ENCODE peak calls at places on chromosomes 7 and 10, in five cellular contexts. T is SK-N-SH, S is hepatocyte, V is DND-41, N is OCI-LY7. L is an unnamed sample.

GRCh38 chr10:92750788-92751533 is 61.2 kb downstream of the HHEX start:
- DNase-seq in N (no peak), T (no peak), S (no peak), V (no peak), L (peak; percentile 47)

GRCh38 chr10:44990302-44990655 is 10.4 kb upstream of the ZNF22 start:
- DNase-seq in V (no peak), S (no peak), N (peak; percentile 19), T (no peak), L (no peak)

GRCh38 chr10:110149259-110149658 is 58.1 kb upstream of the MXI1 start:
- DNase-seq in S (no peak), T (no peak), V (no peak), N (no peak), L (no peak)

GRCh38 chr10:114404171-114405010 is at the start of gene AFAP1L2:
- DNase-seq in V (no peak), S (peak; percentile 69), T (peak; percentile 84), N (no peak), L (no peak)

GRCh38 chr10:3119796-3120459 is 52.6 kb downstream of the PFKP start:
- DNase-seq in N (peak; percentile 10), T (peak; percentile 77), S (no peak), V (peak; percentile 25), L (peak; percentile 19)

GRCh38 chr7:41787951-41788350 is 85.1 kb upstream of the INHBA start:
- DNase-seq in N (no peak), S (no peak), V (no peak), T (no peak), L (no peak)

GRCh38 chr7:76352193-76352592 is 6.6 kb downstream of the YWHAG start:
- DNase-seq in V (no peak), N (no peak), T (no peak), S (no peak), L (no peak)

GRCh38 chr10:1629326-1630036 is 107.8 kb downstream of the ADARB2 start:
- DNase-seq in N (no peak), V (no peak), T (no peak), S (no peak), L (no peak)

GRCh38 chr10:12685261-12685861 is 316.2 kb downstream of the CCDC3 start:
- DNase-seq in N (no peak), T (no peak), V (no peak), S (no peak), L (no peak)

GRCh38 chr10:71833451-71834342 is 17.4 kb downstream of the PSAP start:
- DNase-seq in T (no peak), V (no peak), S (no peak), N (peak; percentile 14), L (no peak)

GRCh38 chr7:70018700-70019099 is 420.4 kb downstream of the AUTS2 start:
- DNase-seq in V (no peak), N (no peak), S (no peak), T (no peak), L (no peak)

GRCh38 chr7:194257-194995 is 2.1 kb downstream of the FAM20C start:
- DNase-seq in T (peak; percentile 62), N (no peak), V (no peak), S (peak; percentile 51), L (peak; percentile 62)

GRCh38 chr7:153886506-153887391 is 165.4 kb upstream of the DPP6 start:
- DNase-seq in N (no peak), V (no peak), S (peak; percentile 19), T (peak; percentile 73), L (no peak)

DNA sequence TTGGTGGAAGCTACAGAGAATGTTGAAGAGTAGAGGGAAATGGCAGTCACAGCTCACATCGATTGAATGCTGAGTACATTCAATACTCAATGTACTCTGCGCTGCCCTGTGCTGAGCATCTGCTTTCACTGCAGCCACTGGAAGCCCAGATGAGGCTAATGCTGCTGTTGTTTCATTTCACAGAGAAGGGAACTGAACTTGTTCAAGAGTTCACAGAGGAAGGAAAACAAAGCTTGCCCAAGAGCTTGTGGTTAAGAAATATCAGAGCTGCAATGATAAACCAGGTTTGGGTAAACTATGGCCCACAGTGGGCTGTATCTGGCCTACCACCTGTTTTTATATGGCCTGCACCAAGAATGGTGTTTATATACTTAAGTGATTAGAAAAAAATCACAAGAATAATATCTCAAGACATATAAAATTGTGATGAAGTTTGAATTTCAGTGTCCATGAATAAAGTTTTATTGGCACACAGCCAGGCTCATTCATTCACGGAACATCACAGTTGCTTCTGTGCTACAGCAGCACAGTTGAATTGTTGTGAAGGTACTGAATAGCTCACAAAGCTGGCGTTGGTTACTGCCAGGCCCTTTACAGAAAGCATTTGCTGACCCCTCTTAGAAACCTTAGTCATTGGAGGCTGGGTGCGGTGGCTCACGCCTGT is 64.1 kb downstream of the CFAP58 start:
- DNase-seq in V (no peak), N (no peak), S (no peak), T (no peak), L (peak; percentile 11)
- H2AFZ ChIP-seq in V (no peak overlapping the region), N (no peak overlapping the region), S (no peak overlapping the region), T (no peak overlapping the region), L (no peak overlapping the region)

GRCh38 chr10:131500892-131501291 is 189.4 kb upstream of the TCERG1L start:
- DNase-seq in S (no peak), N (no peak), V (no peak), T (no peak), L (no peak)
- H2AFZ ChIP-seq in S (no peak overlapping the region), N (no peak overlapping the region), V (no peak overlapping the region), T (no peak overlapping the region), L (no peak overlapping the region)

GRCh38 chr10:107103174-107104025 is 61.1 kb downstream of the SORCS1 start:
- DNase-seq in V (no peak), N (no peak), T (peak; percentile 64), S (no peak), L (no peak)
- H2AFZ ChIP-seq in V (no peak overlapping the region), N (no peak overlapping the region), T (no peak overlapping the region), S (no peak overlapping the region), L (no peak overlapping the region)

GRCh38 chr7:90763108-90763507 is 167.0 kb downstream of the CDK14 start:
- DNase-seq in V (no peak), N (no peak), T (no peak), S (no peak), L (no peak)

GRCh38 chr7:90764848-90765570 is 168.9 kb downstream of the CDK14 start:
- DNase-seq in S (no peak), N (peak; percentile 37), V (no peak), T (no peak), L (no peak)

GRCh38 chr7:90769036-90769435 is 172.9 kb downstream of the CDK14 start:
- DNase-seq in V (no peak), T (no peak), S (no peak), N (no peak), L (no peak)

GRCh38 chr7:90768301-90768700 is 172.2 kb downstream of the CDK14 start:
- DNase-seq in T (no peak), V (no peak), N (no peak), S (no peak), L (no peak)

GRCh38 chr7:90766814-90767564 is 170.9 kb downstream of the CDK14 start:
- DNase-seq in S (peak; percentile 69), N (no peak), V (no peak), T (peak; percentile 60), L (peak; percentile 78)
- H2AFZ ChIP-seq in S (no peak overlapping the region), N (no peak overlapping the region), V (no peak overlapping the region), T (no peak overlapping the region), L (no peak overlapping the region)

DNA sequence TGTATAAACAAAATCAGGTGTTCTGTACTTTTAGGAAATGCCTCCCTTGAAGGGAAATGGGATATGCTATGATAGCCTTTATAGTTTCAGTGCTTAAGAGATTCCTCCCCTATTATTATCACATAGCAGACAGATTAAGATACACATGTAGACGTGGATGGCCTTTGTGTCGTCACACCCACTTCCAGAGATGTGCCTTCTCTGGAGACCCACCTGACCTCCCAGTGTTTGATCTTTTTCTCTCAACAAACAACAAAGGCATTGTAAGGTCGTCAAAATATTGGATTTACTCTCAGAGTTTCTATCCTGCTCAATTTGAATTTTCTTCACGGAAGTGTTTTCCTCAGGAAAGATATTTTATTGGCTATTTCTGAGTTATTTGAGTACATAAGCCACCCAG is 25.7 kb upstream of the C1GALT1 start:
- DNase-seq in S (no peak), V (peak; percentile 53), T (no peak), N (no peak), L (no peak)
- H2AFZ ChIP-seq in S (no peak overlapping the region), V (peak overlapping the region; percentile 43), T (peak overlapping the region; percentile 37), N (no peak overlapping the region), L (peak overlapping the region; percentile 41)